ENCODE peak calls at places on chromosome 1, in seven cellular contexts. L is stimulated activated CD4-positive, alpha-beta T cell treated with anti-CD3 and anti-CD28 coated beads, Interleukin-1b, Interleukin-23, amount 100 ng/mL, for 24 hours; W is NCI-H526; A is globus pallidus; D is cardiac muscle cell; X is BE2C; J is ACHN. P is an unnamed sample.

GRCh38 chr1:21491483-21492170 is 17.6 kb upstream of the ALPL start:
- DNase-seq in X (no peak), L (no peak), W (no peak), A (no peak), D (peak; percentile 62), J (no peak), P (no peak)

GRCh38 chr1:56424744-56425493 is 154.4 kb downstream of the PLPP3 start:
- DNase-seq in X (peak; percentile 48), D (peak; percentile 57), A (no peak), J (peak; percentile 56), L (no peak), W (no peak), P (no peak)

GRCh38 chr1:87951852-87952251 is 623.2 kb downstream of the LMO4 start:
- DNase-seq in W (no peak), J (no peak), X (no peak), D (no peak), A (no peak), L (no peak), P (no peak)

GRCh38 chr1:155729031-155729898 is 40.4 kb downstream of the DAP3 start:
- DNase-seq in L (no peak), A (peak; percentile 84), D (peak; percentile 81), J (peak; percentile 76), X (peak; percentile 75), W (peak; percentile 87), P (peak; percentile 10)

GRCh38 chr1:22629886-22630285 is 6.5 kb upstream of the C1QA start:
- DNase-seq in J (no peak), W (no peak), X (no peak), L (no peak), A (no peak), D (no peak), P (no peak)

GRCh38 chr1:241998412-241998921 is 431 bp downstream of the MAP1LC3C start:
- DNase-seq in L (peak; percentile 22), J (peak; percentile 94), W (no peak), X (peak; percentile 74), D (peak; percentile 84), A (peak; percentile 51), P (peak; percentile 14)

GRCh38 chr1:116268211-116268610 is 104.8 kb upstream of the ATP1A1 start:
- DNase-seq in L (no peak), D (peak; percentile 37), W (no peak), A (peak; percentile 15), J (peak; percentile 35), X (peak; percentile 68), P (no peak)

GRCh38 chr1:151994956-151995355 is 1.3 kb upstream of the S100A10 start:
- DNase-seq in X (no peak), A (no peak), L (no peak), D (peak; percentile 92), W (no peak), J (peak; percentile 98), P (no peak)